ENCODE peak calls at places on chromosomes 1 and 21, in five cellular contexts. One of them, this sample, is unnamed. For H3K4me1, the result is how much of the 10 kb centered on the place peaks cover.

GRCh38 chr1:156475568-156476500 is 24.7 kb downstream of the MEF2D start:
- DNase-seq in tibial artery: peak
- DNase-seq in right cardiac atrium: peak
- DNase-seq in A549: no peak
- DNase-seq in aorta: peak
- DNase-seq in this sample: peak

GRCh38 chr1:98406346-98407088 is 255.0 kb upstream of the SNX7 start:
- DNase-seq in aorta: no peak
- DNase-seq in right cardiac atrium: no peak
- DNase-seq in tibial artery: no peak
- DNase-seq in A549: no peak
- DNase-seq in this sample: no peak

GRCh38 chr1:222911866-222912265 is 97.0 kb downstream of the DISP1 start:
- DNase-seq in A549: no peak
- DNase-seq in aorta: no peak
- DNase-seq in tibial artery: no peak
- DNase-seq in right cardiac atrium: no peak
- DNase-seq in this sample: no peak

GRCh38 chr1:30929135-30929889 is 20.8 kb upstream of the SDC3 start:
- DNase-seq in tibial artery: no peak
- DNase-seq in aorta: no peak
- DNase-seq in A549: peak
- DNase-seq in right cardiac atrium: no peak
- DNase-seq in this sample: no peak

GRCh38 chr21:33261635-33262034 is 4.5 kb upstream of the IL10RB start:
- DNase-seq in tibial artery: peak
- DNase-seq in aorta: no peak
- DNase-seq in right cardiac atrium: no peak
- DNase-seq in A549: no peak
- DNase-seq in this sample: no peak

GRCh38 chr1:26471498-26472329 is 526 bp upstream of the HMGN2 start:
- DNase-seq in A549: peak
- DNase-seq in aorta: peak
- DNase-seq in right cardiac atrium: peak
- DNase-seq in tibial artery: peak
- DNase-seq in this sample: peak

GRCh38 chr1:153658400-153659174 is at the start of gene SNAPIN:
- DNase-seq in aorta: peak
- DNase-seq in right cardiac atrium: peak
- DNase-seq in tibial artery: peak
- DNase-seq in A549: peak
- DNase-seq in this sample: peak

GRCh38 chr1:67793562-67793961 is 39.7 kb downstream of the GNG12 start:
- DNase-seq in A549: no peak
- DNase-seq in tibial artery: no peak
- DNase-seq in right cardiac atrium: no peak
- DNase-seq in aorta: no peak
- DNase-seq in this sample: no peak

GRCh38 chr1:203126151-203126865 is 1.2 kb upstream of the ADORA1 start:
- DNase-seq in tibial artery: peak
- DNase-seq in aorta: peak
- DNase-seq in right cardiac atrium: no peak
- DNase-seq in A549: no peak
- DNase-seq in this sample: no peak

GRCh38 chr1:113929750-113930498 is 800 bp downstream of the HIPK1 start:
- DNase-seq in right cardiac atrium: peak
- DNase-seq in tibial artery: peak
- DNase-seq in aorta: peak
- DNase-seq in A549: no peak
- DNase-seq in this sample: peak

GRCh38 chr1:25204797-25205441 is 27.4 kb downstream of the SYF2 start:
- DNase-seq in tibial artery: no peak
- DNase-seq in right cardiac atrium: no peak
- DNase-seq in aorta: peak
- DNase-seq in A549: peak
- DNase-seq in this sample: no peak

GRCh38 chr1:153346067-153346723 is 2.4 kb downstream of the PGLYRP4 start:
- DNase-seq in tibial artery: no peak
- DNase-seq in A549: no peak
- DNase-seq in aorta: no peak
- DNase-seq in right cardiac atrium: no peak
- DNase-seq in this sample: no peak

GRCh38 chr1:115839706-115840095 is 1.2 kb downstream of the NHLH2 start:
- DNase-seq in A549: no peak
- DNase-seq in aorta: no peak
- DNase-seq in tibial artery: no peak
- DNase-seq in right cardiac atrium: no peak
- DNase-seq in this sample: no peak

DNA sequence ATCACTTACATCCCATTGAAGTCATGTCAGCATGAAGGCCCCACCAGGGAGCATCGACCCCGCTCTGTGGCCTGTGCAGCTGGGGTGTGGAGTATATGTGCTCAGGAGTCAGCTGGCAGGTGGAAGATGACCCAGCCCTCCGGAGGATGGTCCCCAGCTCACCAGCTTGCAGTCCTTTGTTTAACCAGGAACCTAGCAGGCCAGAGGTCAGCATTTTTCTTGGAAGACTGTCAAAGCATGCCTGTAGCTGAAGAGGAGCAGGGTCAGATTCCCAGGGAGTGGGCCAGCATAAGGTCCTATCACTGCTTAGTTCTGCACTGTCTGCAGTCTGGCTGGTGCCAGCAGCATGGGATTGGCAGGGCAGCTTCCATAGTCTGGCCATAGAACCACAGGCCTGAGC is 12.7 kb downstream of the NFASC start:
- DNase-seq in aorta: no peak
- DNase-seq in tibial artery: no peak
- DNase-seq in A549: no peak
- DNase-seq in right cardiac atrium: no peak
- DNase-seq in this sample: no peak
- H3K27ac ChIP-seq in aorta: no peak
- H3K27ac ChIP-seq in tibial artery: no peak
- H3K27ac ChIP-seq in A549: no peak
- H3K27ac ChIP-seq in right cardiac atrium: no peak
- H3K27ac ChIP-seq in this sample: no peak

GRCh38 chr21:42839271-42840231 is 39.8 kb downstream of the WDR4 start:
- DNase-seq in A549: no peak
- DNase-seq in right cardiac atrium: no peak
- DNase-seq in tibial artery: no peak
- DNase-seq in aorta: peak
- DNase-seq in this sample: no peak

GRCh38 chr21:42843021-42843420 is 36.3 kb downstream of the WDR4 start:
- DNase-seq in tibial artery: no peak
- DNase-seq in right cardiac atrium: no peak
- DNase-seq in aorta: peak
- DNase-seq in A549: no peak
- DNase-seq in this sample: no peak

GRCh38 chr21:42841156-42841915 is 38.0 kb downstream of the WDR4 start:
- DNase-seq in right cardiac atrium: no peak
- DNase-seq in tibial artery: no peak
- DNase-seq in A549: no peak
- DNase-seq in aorta: peak
- DNase-seq in this sample: no peak

GRCh38 chr21:42837421-42838211 is 41.7 kb downstream of the WDR4 start:
- DNase-seq in tibial artery: no peak
- DNase-seq in right cardiac atrium: no peak
- DNase-seq in aorta: peak
- DNase-seq in A549: no peak
- DNase-seq in this sample: peak

GRCh38 chr21:42840411-42841155 is 38.8 kb downstream of the WDR4 start:
- DNase-seq in aorta: peak
- DNase-seq in tibial artery: no peak
- DNase-seq in right cardiac atrium: no peak
- DNase-seq in A549: no peak
- DNase-seq in this sample: peak
- H3K4me1 ChIP-seq in aorta: under half
- H3K4me1 ChIP-seq in tibial artery: under half
- H3K4me1 ChIP-seq in right cardiac atrium: under half
- H3K4me1 ChIP-seq in A549: under half
- H3K4me1 ChIP-seq in this sample: under half

DNA sequence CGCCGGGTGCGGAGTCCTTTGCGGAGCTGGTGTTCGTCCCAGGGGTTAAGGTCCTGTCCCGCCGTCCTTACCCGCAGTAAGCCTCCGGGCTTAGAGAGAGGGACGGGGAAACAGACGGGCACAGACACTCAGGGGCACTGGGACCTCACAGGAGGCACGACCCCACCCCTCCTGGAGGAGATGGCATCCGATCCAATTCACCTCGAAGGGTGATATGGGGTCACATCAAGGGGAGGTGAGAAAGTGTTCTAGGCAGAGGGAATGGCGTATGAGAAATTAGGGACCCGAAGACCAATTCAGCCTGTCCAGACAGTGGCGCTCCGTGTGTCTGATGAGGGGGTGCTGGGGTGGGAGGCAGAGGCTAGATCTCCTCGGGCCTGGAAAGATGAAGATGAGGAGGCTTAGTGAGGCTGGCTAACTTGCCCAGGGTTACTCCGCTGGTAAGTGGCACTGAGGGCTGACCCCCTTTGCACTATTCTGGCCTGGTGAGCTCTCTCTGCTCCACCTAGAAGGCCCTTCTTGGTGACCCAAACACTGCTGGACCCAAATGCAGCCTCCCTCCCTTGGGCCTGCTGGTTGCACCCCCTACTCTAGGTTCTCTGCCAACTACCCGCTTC is 12.1 kb downstream of the BTBD19 start:
- DNase-seq in tibial artery: no peak
- DNase-seq in aorta: no peak
- DNase-seq in right cardiac atrium: no peak
- DNase-seq in A549: no peak
- DNase-seq in this sample: peak
- H3K27ac ChIP-seq in tibial artery: peak
- H3K27ac ChIP-seq in aorta: peak
- H3K27ac ChIP-seq in right cardiac atrium: peak
- H3K27ac ChIP-seq in A549: peak
- H3K27ac ChIP-seq in this sample: peak

GRCh38 chr1:226719596-226720386 is 19.3 kb downstream of the ITPKB start:
- DNase-seq in right cardiac atrium: no peak
- DNase-seq in A549: no peak
- DNase-seq in aorta: no peak
- DNase-seq in tibial artery: no peak
- DNase-seq in this sample: no peak
- H3K4me1 ChIP-seq in right cardiac atrium: under half
- H3K4me1 ChIP-seq in A549: under half
- H3K4me1 ChIP-seq in aorta: under half
- H3K4me1 ChIP-seq in tibial artery: under half
- H3K4me1 ChIP-seq in this sample: under half

GRCh38 chr1:214423045-214423444 is 128.4 kb downstream of the PTPN14 start:
- DNase-seq in right cardiac atrium: no peak
- DNase-seq in tibial artery: no peak
- DNase-seq in aorta: no peak
- DNase-seq in A549: no peak
- DNase-seq in this sample: no peak

GRCh38 chr1:214422137-214422671 is 129.2 kb downstream of the PTPN14 start:
- DNase-seq in tibial artery: no peak
- DNase-seq in aorta: no peak
- DNase-seq in A549: no peak
- DNase-seq in right cardiac atrium: no peak
- DNase-seq in this sample: no peak

GRCh38 chr1:214419650-214420049 is 131.8 kb downstream of the PTPN14 start:
- DNase-seq in A549: no peak
- DNase-seq in aorta: no peak
- DNase-seq in tibial artery: no peak
- DNase-seq in right cardiac atrium: no peak
- DNase-seq in this sample: no peak

GRCh38 chr1:214420341-214420740 is 131.1 kb downstream of the PTPN14 start:
- DNase-seq in aorta: no peak
- DNase-seq in right cardiac atrium: no peak
- DNase-seq in A549: no peak
- DNase-seq in tibial artery: no peak
- DNase-seq in this sample: no peak

GRCh38 chr1:214420833-214421232 is 130.6 kb downstream of the PTPN14 start:
- DNase-seq in tibial artery: no peak
- DNase-seq in A549: no peak
- DNase-seq in aorta: no peak
- DNase-seq in right cardiac atrium: no peak
- DNase-seq in this sample: no peak
- H3K27ac ChIP-seq in tibial artery: no peak
- H3K27ac ChIP-seq in A549: no peak
- H3K27ac ChIP-seq in aorta: no peak
- H3K27ac ChIP-seq in right cardiac atrium: no peak
- H3K27ac ChIP-seq in this sample: no peak

GRCh38 chr1:204581759-204582158 is 65.6 kb downstream of the MDM4 start:
- DNase-seq in tibial artery: no peak
- DNase-seq in right cardiac atrium: no peak
- DNase-seq in A549: no peak
- DNase-seq in aorta: no peak
- DNase-seq in this sample: no peak
- H3K4me1 ChIP-seq in tibial artery: under half
- H3K4me1 ChIP-seq in right cardiac atrium: under half
- H3K4me1 ChIP-seq in A549: under half
- H3K4me1 ChIP-seq in aorta: under half
- H3K4me1 ChIP-seq in this sample: under half

This sample was measured in heart left ventricle.